ENCODE peak calls at places on chromosomes 1 and 21, in eight cellular contexts. H is GDM1; B is effector memory CD8-positive, alpha-beta T cell; L is uterus; Q is tibial nerve; T is cardiac septum; K is stimulated activated CD4-positive, alpha-beta T cell treated with anti-CD3 and anti-CD28 coated beads, Interleukin-1b, Interleukin-23, amount 100 ng/mL, for 24 hours; M is adrenal gland. P is an unnamed sample.

GRCh38 chr1:89068291-89068690 is 3.3 kb upstream of the GBP1 start:
- DNase-seq in H (no peak), B (no peak), L (no peak), Q (no peak), T (no peak), K (no peak), M (no peak), P (no peak)

GRCh38 chr1:18463063-18463462 is 17.7 kb upstream of the KLHDC7A start:
- DNase-seq in H (no peak), B (no peak), L (no peak), Q (no peak), T (no peak), K (no peak), M (no peak), P (no peak)

GRCh38 chr1:147539122-147539575 is 2.2 kb upstream of the BCL9 start:
- DNase-seq in H (no peak), B (no peak), L (peak; percentile 83), Q (peak; percentile 25), T (no peak), K (no peak), M (peak; percentile 80), P (no peak)

GRCh38 chr1:180631197-180631765 is 541 bp upstream of the XPR1 start:
- DNase-seq in H (no peak), B (no peak), L (no peak), Q (no peak), T (no peak), K (no peak), M (no peak), P (peak; percentile 26)

GRCh38 chr1:165631403-165632151 is 543 bp downstream of the MGST3 start:
- DNase-seq in H (peak; percentile 34), B (peak; percentile 15), L (peak; percentile 59), Q (peak; percentile 54), T (no peak), K (no peak), M (peak; percentile 77), P (peak; percentile 72)

GRCh38 chr1:169383449-169383848 is 15.5 kb downstream of the BLZF1 start:
- DNase-seq in H (no peak), B (no peak), L (no peak), Q (no peak), T (no peak), K (no peak), M (no peak), P (no peak)

GRCh38 chr21:14358775-14359174 is 24.2 kb downstream of the HSPA13 start:
- DNase-seq in H (no peak), B (no peak), L (no peak), Q (no peak), T (no peak), K (no peak), M (no peak), P (no peak)

GRCh38 chr1:40422630-40423263 is 27.5 kb upstream of the ZFP69B start:
- DNase-seq in H (no peak), B (no peak), L (no peak), Q (no peak), T (no peak), K (no peak), M (no peak), P (no peak)

GRCh38 chr1:228377664-228378452 is 28.8 kb downstream of the TRIM11 start:
- DNase-seq in H (no peak), B (no peak), L (no peak), Q (no peak), T (no peak), K (no peak), M (no peak), P (peak; percentile 38)

GRCh38 chr1:218717611-218718010 is 372.5 kb downstream of the TGFB2 start:
- DNase-seq in H (no peak), B (no peak), L (no peak), Q (no peak), T (no peak), K (no peak), M (no peak), P (no peak)